ENCODE peak calls at places on chromosomes 5 and 9, in eight cellular contexts. W, Q, P, K, I, M, F and O are unnamed samples.
A peak's percentile ranks its signal among the peaks of the same experiment; 100 is the strongest.

GRCh38 chr5:36570268-36570667 is 36.1 kb upstream of the SLC1A3 start:
- DNase-seq in W (no peak), Q (no peak), P (peak; percentile 20), K (peak; percentile 29), I (no peak), M (no peak), F (no peak), O (peak; percentile 67)

GRCh38 chr5:180133060-180133459 is 61.5 kb upstream of the RNF130 start:
- DNase-seq in W (no peak), Q (no peak), P (no peak), K (no peak), I (peak; percentile 20), M (no peak), F (no peak), O (no peak)

GRCh38 chr5:88984040-88984439 is 101.1 kb upstream of the MEF2C start:
- DNase-seq in W (no peak), Q (no peak), P (no peak), K (no peak), I (no peak), M (no peak), F (no peak), O (no peak)

GRCh38 chr5:26329562-26330189 is 708.7 kb downstream of the CDH9 start:
- DNase-seq in W (no peak), Q (no peak), P (no peak), K (no peak), I (no peak), M (no peak), F (no peak), O (no peak)

GRCh38 chr5:95912029-95912428 is 49.6 kb downstream of the ELL2 start:
- DNase-seq in W (no peak), Q (no peak), P (no peak), K (no peak), I (no peak), M (no peak), F (no peak), O (no peak)

GRCh38 chr9:110776207-110776606 is 107.6 kb downstream of the MUSK start:
- DNase-seq in W (no peak), Q (no peak), P (no peak), K (no peak), I (no peak), M (no peak), F (no peak), O (no peak)

GRCh38 chr5:171444582-171444981 is 25.1 kb downstream of the FGF18 start:
- DNase-seq in W (no peak), Q (no peak), P (no peak), K (no peak), I (no peak), M (no peak), F (no peak), O (no peak)

GRCh38 chr9:123069010-123069481 is 35.6 kb downstream of the GPR21 start:
- DNase-seq in W (no peak), Q (no peak), P (peak; percentile 95), K (no peak), I (no peak), M (no peak), F (no peak), O (no peak)

GRCh38 chr5:83701886-83702285 is 18.8 kb downstream of the HAPLN1 start:
- DNase-seq in W (no peak), Q (no peak), P (peak; percentile 6), K (no peak), I (no peak), M (no peak), F (no peak), O (no peak)

GRCh38 chr5:18010053-18010452 is 375.8 kb downstream of the TAF11L14 start:
- DNase-seq in W (no peak), Q (no peak), P (no peak), K (no peak), I (no peak), M (no peak), F (peak; percentile 13), O (no peak)

DNA sequence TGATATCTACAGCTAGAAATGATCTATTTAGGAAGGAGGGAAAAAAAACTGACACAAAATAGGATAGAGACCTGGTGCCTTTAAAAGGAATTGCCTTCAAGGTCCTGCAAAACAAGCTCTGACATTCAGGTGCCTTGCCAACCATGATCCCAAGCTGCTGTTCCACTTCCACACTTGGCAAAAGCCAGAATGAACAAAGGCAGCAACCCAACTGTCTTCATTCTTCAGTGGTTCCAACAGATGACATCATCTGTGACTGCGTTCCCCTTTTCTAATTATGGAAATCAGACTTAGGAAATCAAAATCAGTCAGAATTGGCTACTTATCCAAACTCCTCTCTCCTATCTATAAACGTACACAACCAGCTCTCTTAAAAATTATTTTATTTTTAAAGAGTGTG is 104.0 kb upstream of the RAI14 start:
- DNase-seq in W (peak; percentile 29), Q (no peak), P (peak; percentile 45), K (peak; percentile 23), I (no peak), M (no peak), F (no peak), O (no peak)
- H3K27ac ChIP-seq in W (no peak overlapping the region), Q (no peak overlapping the region), P (no peak overlapping the region), K (no peak overlapping the region), I (peak overlapping the region; percentile 36), M (peak overlapping the region; percentile 52), F (no peak overlapping the region), O (no peak overlapping the region)

GRCh38 chr5:139222346-139222745 is 24.2 kb upstream of the SIL1 start:
- DNase-seq in W (no peak), Q (no peak), P (no peak), K (no peak), I (no peak), M (no peak), F (no peak), O (no peak)
- H3K4me1 ChIP-seq in W (no peaks in the 10 kb centered on the region), Q (no peaks in the 10 kb centered on the region), P (no peaks in the 10 kb centered on the region), K (no peaks in the 10 kb centered on the region), I (no peaks in the 10 kb centered on the region), M (no peaks in the 10 kb centered on the region), F (no peaks in the 10 kb centered on the region), O (no peaks in the 10 kb centered on the region)

GRCh38 chr5:169778622-169779596 is 141.8 kb downstream of the DOCK2 start:
- DNase-seq in W (no peak), Q (no peak), P (no peak), K (no peak), I (no peak), M (no peak), F (no peak), O (no peak)
- TF ChIP-seq POLR2A in W (no peak), Q (no peak), P (no peak), K (no peak), I (no peak), M (no peak), F (no peak), O (no peak)

GRCh38 chr9:37433754-37434435 is 11.4 kb downstream of the GRHPR start:
- DNase-seq in W (no peak), Q (no peak), P (peak; percentile 11), K (no peak), I (no peak), M (no peak), F (no peak), O (peak; percentile 47)
- H3K27ac ChIP-seq in W (no peak overlapping the region), Q (no peak overlapping the region), P (no peak overlapping the region), K (no peak overlapping the region), I (no peak overlapping the region), M (peak overlapping the region; percentile 58), F (no peak overlapping the region), O (no peak overlapping the region)

DNA sequence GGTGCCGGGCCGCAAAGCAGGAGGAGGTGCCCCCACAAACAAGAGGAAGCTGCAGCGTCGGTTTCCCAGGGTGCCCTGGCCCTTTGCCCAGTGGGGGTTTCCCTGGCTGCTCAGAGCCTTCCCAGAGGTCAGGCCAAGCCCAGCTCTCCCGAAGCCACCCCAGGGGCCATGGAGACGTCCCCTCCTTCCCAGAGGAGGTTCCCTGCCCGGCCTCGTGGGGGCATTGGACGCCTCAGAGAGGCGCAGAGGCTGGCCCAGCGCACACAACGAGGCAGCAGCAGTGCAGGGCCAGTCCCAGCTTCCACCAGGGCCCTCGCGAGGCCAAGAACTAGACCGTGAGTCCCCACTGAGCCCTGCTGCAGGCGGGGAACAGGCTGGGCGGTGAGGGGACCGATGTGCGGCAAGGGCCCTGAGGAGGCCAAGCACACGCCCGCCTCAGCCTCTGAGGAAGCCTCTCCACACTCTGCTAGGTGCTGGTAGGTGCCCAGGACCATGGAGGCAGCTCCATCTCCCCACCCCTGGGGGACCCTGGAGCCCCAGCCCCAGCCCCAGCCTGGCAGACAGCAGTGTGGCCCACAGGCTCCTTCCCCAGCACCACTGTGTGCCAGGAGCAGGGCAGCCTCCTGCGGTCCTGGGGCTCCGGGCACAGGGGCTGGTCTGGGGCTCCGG is 7.0 kb downstream of the DIPK1B start:
- DNase-seq in W (no peak), Q (no peak), P (no peak), K (no peak), I (no peak), M (no peak), F (peak; percentile 50), O (no peak)
- H3K4me1 ChIP-seq in W (peaks cover 19% of the 10 kb centered on the region), Q (no peaks in the 10 kb centered on the region), P (peaks cover 10% of the 10 kb centered on the region), K (peaks cover 46% of the 10 kb centered on the region), I (peaks cover 61% of the 10 kb centered on the region), M (peaks cover 49% of the 10 kb centered on the region), F (peaks cover 54% of the 10 kb centered on the region), O (no peaks in the 10 kb centered on the region)

GRCh38 chr5:134227786-134228185 is 1.9 kb upstream of the PPP2CA start:
- DNase-seq in W (no peak), Q (no peak), P (no peak), K (no peak), I (no peak), M (no peak), F (no peak), O (no peak)

GRCh38 chr5:134227259-134227658 is 1.4 kb upstream of the PPP2CA start:
- DNase-seq in W (no peak), Q (no peak), P (peak; percentile 23), K (peak; percentile 25), I (no peak), M (no peak), F (no peak), O (peak; percentile 37)

GRCh38 chr5:134225780-134226440 is at the start of gene PPP2CA:
- DNase-seq in W (peak; percentile 99), Q (peak; percentile 97), P (peak; percentile 98), K (peak; percentile 99), I (peak; percentile 99), M (peak; percentile 83), F (peak; percentile 93), O (peak; percentile 100)

GRCh38 chr5:134224905-134225779 is 731 bp downstream of the PPP2CA start:
- DNase-seq in W (peak; percentile 48), Q (no peak), P (peak; percentile 87), K (peak; percentile 67), I (peak; percentile 57), M (no peak), F (peak; percentile 55), O (peak; percentile 83)

DNA sequence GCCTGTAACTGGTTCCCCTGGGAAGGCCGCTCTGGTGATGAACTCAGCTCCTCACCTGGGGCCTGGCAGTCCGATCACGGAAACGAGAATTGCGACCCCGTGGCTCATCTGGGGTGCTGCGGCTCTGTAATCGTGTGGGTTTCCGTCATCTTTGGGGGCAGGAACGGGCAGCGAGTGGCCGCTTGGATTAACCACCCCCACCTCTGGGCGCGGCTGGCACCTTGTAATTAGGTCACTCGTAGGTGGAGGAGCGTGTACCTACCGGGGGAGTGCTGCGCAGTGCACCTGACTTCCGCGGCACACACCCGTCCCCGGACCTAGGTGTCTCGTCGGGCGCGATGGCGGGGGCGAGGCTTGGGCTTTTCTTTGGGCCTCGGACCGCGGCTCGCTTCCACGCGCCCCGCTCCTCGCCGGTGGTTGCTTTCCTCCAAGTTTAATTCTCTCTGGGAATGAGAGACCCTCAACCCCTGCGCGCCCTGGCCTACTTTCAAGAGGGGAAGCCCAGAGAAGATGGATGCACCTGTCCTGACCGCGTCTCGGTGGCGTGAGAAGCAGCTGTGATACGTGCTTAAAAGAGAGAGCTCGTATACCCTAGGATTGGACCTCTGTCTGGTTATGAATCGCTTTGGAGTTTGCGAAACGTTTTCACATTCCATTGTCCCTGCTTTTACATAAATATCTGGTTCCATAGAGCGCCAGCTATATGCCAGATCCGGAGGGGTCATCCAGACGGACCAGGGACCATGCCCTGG is 744 bp upstream of the PPP2CA start:
- DNase-seq in W (no peak), Q (no peak), P (peak; percentile 54), K (no peak), I (peak; percentile 87), M (no peak), F (no peak), O (no peak)
- TF ChIP-seq POLR2A in W (peak; percentile 96), Q (no peak), P (no peak), K (peak; percentile 18), I (no peak), M (no peak), F (peak; percentile 86), O (no peak)